ENCODE peak calls at places on chromosomes 16 and 17, in four cellular contexts. Q, P, H and M are unnamed samples.

GRCh38 chr16:2752850-2753522 is 548 bp downstream of the SRRM2 start:
- DNase-seq in P (peak), Q (no peak), H (no peak), M (peak)

GRCh38 chr17:49822829-49823228 is 25.0 kb downstream of the TAC4 start:
- DNase-seq in H (no peak), P (peak), Q (no peak), M (no peak)

GRCh38 chr17:81173354-81173753 is 7.3 kb upstream of the AATK start:
- DNase-seq in H (no peak), Q (no peak), P (no peak), M (no peak)

GRCh38 chr17:66386789-66387351 is 84.5 kb downstream of the PRKCA start:
- DNase-seq in Q (no peak), H (no peak), P (no peak), M (no peak)

GRCh38 chr16:2364638-2365210 is 24.2 kb upstream of the ABCA3 start:
- DNase-seq in H (no peak), P (no peak), Q (no peak), M (peak)

GRCh38 chr17:15106540-15106939 is 158.6 kb downstream of the PMP22 start:
- DNase-seq in P (peak), Q (no peak), H (no peak), M (peak)

GRCh38 chr17:20922128-20922670 is 120.6 kb downstream of the USP22 start:
- DNase-seq in P (peak), H (no peak), Q (no peak), M (no peak)

GRCh38 chr17:72590382-72590781 is 469.6 kb downstream of the SOX9 start:
- DNase-seq in Q (no peak), P (peak), H (no peak), M (no peak)

GRCh38 chr16:11806721-11807120 is 9.7 kb upstream of the ZC3H7A start:
- DNase-seq in Q (no peak), P (peak), H (no peak), M (no peak)

GRCh38 chr17:7885357-7886226 is 3.0 kb upstream of the CHD3 start:
- DNase-seq in P (peak), Q (peak), H (peak), M (peak)

GRCh38 chr16:30096862-30097563 is 1.0 kb upstream of the YPEL3 start:
- DNase-seq in Q (peak), P (no peak), H (peak), M (peak)

GRCh38 chr17:68196394-68197090 is 51.3 kb upstream of the AMZ2 start:
- DNase-seq in H (peak), P (no peak), Q (no peak), M (peak)
- H3K4me2 ChIP-seq in H (peak), P (no peak), Q (peak), M (peak)

GRCh38 chr17:40145476-40145875 is 5.1 kb downstream of the CASC3 start:
- DNase-seq in P (no peak), Q (no peak), H (no peak), M (no peak)

GRCh38 chr17:40134184-40134583 is 6.2 kb upstream of the CASC3 start:
- DNase-seq in H (no peak), P (no peak), Q (no peak), M (no peak)

DNA sequence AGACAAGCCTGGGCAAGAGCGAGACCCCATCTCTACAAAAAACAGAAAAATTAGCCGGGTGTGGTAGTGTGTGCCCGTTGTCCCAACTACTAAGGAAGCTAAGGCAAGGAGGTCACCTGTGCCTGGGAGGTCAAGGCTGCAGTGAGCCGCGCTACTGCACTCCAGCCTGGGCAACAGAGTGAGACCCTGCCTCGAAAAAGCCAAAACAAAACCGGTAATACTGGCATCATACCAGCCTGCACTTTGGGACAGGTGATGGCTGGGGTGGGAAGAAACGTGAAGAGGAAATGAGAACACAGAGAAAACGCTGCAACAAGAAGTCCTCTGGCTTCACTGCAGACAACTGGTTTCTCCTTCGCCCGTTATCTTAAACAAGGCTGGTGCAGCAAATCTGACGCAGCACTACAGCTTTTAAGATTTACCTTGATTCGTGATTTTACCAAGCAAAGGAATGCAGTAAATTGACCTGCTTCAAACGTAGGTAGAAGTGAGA is 725 bp upstream of the CASC3 start:
- DNase-seq in P (no peak), Q (no peak), H (peak), M (no peak)
- H2BK15ac ChIP-seq in P (peak), Q (peak), H (no peak), M (no peak)

GRCh38 chr16:17416461-17417221 is 54.1 kb downstream of the XYLT1 start:
- DNase-seq in H (peak), Q (no peak), P (peak), M (peak)
- H4K5ac ChIP-seq in H (no peak), Q (no peak), P (no peak), M (no peak)

GRCh38 chr16:56747486-56748045 is 17.6 kb downstream of the NUP93 start:
- DNase-seq in Q (no peak), H (no peak), P (no peak), M (peak)

GRCh38 chr16:56744996-56745640 is 15.2 kb downstream of the NUP93 start:
- DNase-seq in H (peak), P (no peak), Q (no peak), M (peak)

GRCh38 chr16:56742030-56742984 is 12.4 kb downstream of the NUP93 start:
- DNase-seq in P (peak), H (no peak), Q (no peak), M (peak)

GRCh38 chr16:56741399-56741798 is 11.5 kb downstream of the NUP93 start:
- DNase-seq in Q (no peak), P (no peak), H (no peak), M (no peak)

DNA sequence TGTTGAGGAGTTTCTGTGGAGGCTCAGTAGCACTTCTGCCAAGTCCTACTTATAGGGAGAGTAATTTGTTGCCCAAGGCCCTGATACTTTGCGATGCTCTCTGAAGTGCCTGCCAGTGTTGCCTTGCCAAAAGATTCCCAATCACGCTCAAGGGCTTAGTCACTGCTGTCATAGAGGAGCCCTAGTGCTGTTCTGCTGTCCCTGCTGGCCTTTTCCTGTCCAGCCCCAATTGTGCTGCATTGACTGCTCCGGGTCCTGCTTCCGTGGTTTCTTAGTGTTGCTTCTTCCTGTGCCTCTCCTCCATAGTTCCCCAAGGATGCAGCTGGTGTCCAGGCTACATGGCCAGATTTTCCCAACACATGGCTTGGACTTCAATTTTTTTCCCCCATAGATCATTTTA is 13.9 kb downstream of the NUP93 start:
- DNase-seq in H (peak), Q (no peak), P (peak), M (peak)
- H3K4me2 ChIP-seq in H (no peak), Q (no peak), P (peak), M (no peak)

GRCh38 chr16:78461087-78461486 is 361.6 kb downstream of the WWOX start:
- DNase-seq in H (no peak), P (no peak), Q (no peak), M (no peak)

GRCh38 chr16:78460428-78460827 is 361.0 kb downstream of the WWOX start:
- DNase-seq in H (no peak), P (no peak), Q (no peak), M (no peak)

GRCh38 chr16:78455861-78456260 is 356.4 kb downstream of the WWOX start:
- DNase-seq in H (no peak), Q (no peak), P (no peak), M (peak)

GRCh38 chr16:78461496-78461938 is 362.1 kb downstream of the WWOX start:
- DNase-seq in H (no peak), P (no peak), Q (no peak), M (no peak)

GRCh38 chr16:78458588-78458987 is 359.1 kb downstream of the WWOX start:
- DNase-seq in Q (no peak), H (no peak), P (no peak), M (no peak)
- H2BK15ac ChIP-seq in Q (no peak), H (no peak), P (no peak), M (no peak)

DNA sequence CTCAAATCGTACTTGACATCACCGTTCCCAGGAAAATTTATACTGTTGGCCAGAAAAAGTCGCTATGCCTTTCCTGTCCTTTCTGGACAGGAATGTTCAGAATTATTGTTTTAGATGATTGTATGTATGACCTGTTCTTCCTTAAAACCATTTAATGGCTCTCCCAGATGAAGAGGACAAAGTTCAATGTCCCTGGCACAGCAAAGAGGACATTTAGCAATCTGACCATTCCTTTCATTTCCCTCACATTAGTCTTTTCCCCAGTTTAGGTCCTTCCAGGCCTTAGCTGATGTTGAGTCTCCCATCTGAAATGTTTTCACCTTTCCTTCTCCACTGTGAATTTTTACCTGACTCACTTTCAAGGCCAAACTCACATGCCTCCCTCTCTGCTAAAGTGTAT is 938.9 kb downstream of the CDH11 start:
- DNase-seq in H (no peak), P (no peak), Q (no peak), M (no peak)
- H4K5ac ChIP-seq in H (no peak), P (no peak), Q (no peak), M (no peak)